ENCODE peak calls at places on chromosomes 11 and 22, in seven cellular contexts. One of them, this sample, is unnamed.

GRCh38 chr11:8719260-8720190 is 36.9 kb downstream of the RPL27A start:
- DNase-seq in NCI-H2081: no peak
- DNase-seq in esophagus squamous epithelium: no peak
- DNase-seq in fibroblast of lung: peak; percentile 91
- DNase-seq in NCI-H460: peak; percentile 9
- DNase-seq in upper lobe of right lung: no peak
- DNase-seq in effector memory CD8-positive, alpha-beta T cell: no peak
- DNase-seq in this sample: no peak

GRCh38 chr11:12042215-12042676 is 33.8 kb upstream of the DKK3 start:
- DNase-seq in NCI-H2081: no peak
- DNase-seq in esophagus squamous epithelium: no peak
- DNase-seq in fibroblast of lung: peak; percentile 91
- DNase-seq in NCI-H460: peak; percentile 27
- DNase-seq in upper lobe of right lung: no peak
- DNase-seq in effector memory CD8-positive, alpha-beta T cell: no peak
- DNase-seq in this sample: no peak

GRCh38 chr11:75796091-75796435 is 18.9 kb upstream of the UVRAG start:
- DNase-seq in NCI-H2081: no peak
- DNase-seq in esophagus squamous epithelium: no peak
- DNase-seq in fibroblast of lung: no peak
- DNase-seq in NCI-H460: no peak
- DNase-seq in upper lobe of right lung: no peak
- DNase-seq in effector memory CD8-positive, alpha-beta T cell: no peak
- DNase-seq in this sample: no peak

GRCh38 chr11:116793476-116794096 is 1.9 kb upstream of the APOA5 start:
- DNase-seq in NCI-H2081: no peak
- DNase-seq in esophagus squamous epithelium: no peak
- DNase-seq in fibroblast of lung: peak; percentile 34
- DNase-seq in NCI-H460: no peak
- DNase-seq in upper lobe of right lung: no peak
- DNase-seq in effector memory CD8-positive, alpha-beta T cell: no peak
- DNase-seq in this sample: no peak

GRCh38 chr11:1943977-1944376 is 3.2 kb upstream of the MRPL23 start:
- DNase-seq in NCI-H2081: no peak
- DNase-seq in esophagus squamous epithelium: no peak
- DNase-seq in fibroblast of lung: no peak
- DNase-seq in NCI-H460: no peak
- DNase-seq in upper lobe of right lung: peak; percentile 54
- DNase-seq in effector memory CD8-positive, alpha-beta T cell: no peak
- DNase-seq in this sample: no peak

GRCh38 chr11:44811841-44812448 is 85.2 kb downstream of the TSPAN18 start:
- DNase-seq in NCI-H2081: peak; percentile 22
- DNase-seq in esophagus squamous epithelium: no peak
- DNase-seq in fibroblast of lung: no peak
- DNase-seq in NCI-H460: no peak
- DNase-seq in upper lobe of right lung: peak; percentile 18
- DNase-seq in effector memory CD8-positive, alpha-beta T cell: no peak
- DNase-seq in this sample: no peak

GRCh38 chr22:30947821-30948454 is 20.6 kb downstream of the MORC2 start:
- DNase-seq in NCI-H2081: no peak
- DNase-seq in esophagus squamous epithelium: no peak
- DNase-seq in fibroblast of lung: peak; percentile 79
- DNase-seq in NCI-H460: peak; percentile 12
- DNase-seq in upper lobe of right lung: no peak
- DNase-seq in effector memory CD8-positive, alpha-beta T cell: no peak
- DNase-seq in this sample: no peak

GRCh38 chr11:292211-293121 is 3.5 kb downstream of the PGGHG start:
- DNase-seq in NCI-H2081: no peak
- DNase-seq in esophagus squamous epithelium: no peak
- DNase-seq in fibroblast of lung: no peak
- DNase-seq in NCI-H460: no peak
- DNase-seq in upper lobe of right lung: peak; percentile 64
- DNase-seq in effector memory CD8-positive, alpha-beta T cell: no peak
- DNase-seq in this sample: no peak

GRCh38 chr22:30920407-30920806 is 48.2 kb downstream of the MORC2 start:
- DNase-seq in NCI-H2081: peak; percentile 40
- DNase-seq in esophagus squamous epithelium: no peak
- DNase-seq in fibroblast of lung: peak; percentile 65
- DNase-seq in NCI-H460: peak; percentile 43
- DNase-seq in upper lobe of right lung: peak; percentile 88
- DNase-seq in effector memory CD8-positive, alpha-beta T cell: peak; percentile 81
- DNase-seq in this sample: peak; percentile 75

GRCh38 chr11:120883404-120884135 is 140.3 kb upstream of the TBCEL start:
- DNase-seq in NCI-H2081: no peak
- DNase-seq in esophagus squamous epithelium: no peak
- DNase-seq in fibroblast of lung: peak; percentile 23
- DNase-seq in NCI-H460: no peak
- DNase-seq in upper lobe of right lung: no peak
- DNase-seq in effector memory CD8-positive, alpha-beta T cell: no peak
- DNase-seq in this sample: peak; percentile 41

GRCh38 chr11:6438979-6439571 is 1.7 kb downstream of the HPX start:
- DNase-seq in NCI-H2081: peak; percentile 49
- DNase-seq in esophagus squamous epithelium: no peak
- DNase-seq in fibroblast of lung: peak; percentile 57
- DNase-seq in NCI-H460: peak; percentile 36
- DNase-seq in upper lobe of right lung: no peak
- DNase-seq in effector memory CD8-positive, alpha-beta T cell: peak; percentile 11
- DNase-seq in this sample: peak; percentile 68

GRCh38 chr11:26522912-26523610 is 49.0 kb downstream of the MUC15 start:
- DNase-seq in NCI-H2081: peak; percentile 1
- DNase-seq in esophagus squamous epithelium: no peak
- DNase-seq in fibroblast of lung: peak; percentile 28
- DNase-seq in NCI-H460: no peak
- DNase-seq in upper lobe of right lung: no peak
- DNase-seq in effector memory CD8-positive, alpha-beta T cell: no peak
- DNase-seq in this sample: peak; percentile 80

GRCh38 chr11:110912437-110912836 is 200.2 kb upstream of the ARHGAP20 start:
- DNase-seq in NCI-H2081: no peak
- DNase-seq in esophagus squamous epithelium: no peak
- DNase-seq in fibroblast of lung: no peak
- DNase-seq in NCI-H460: no peak
- DNase-seq in upper lobe of right lung: no peak
- DNase-seq in effector memory CD8-positive, alpha-beta T cell: no peak
- DNase-seq in this sample: no peak

GRCh38 chr11:797300-798092 is 585 bp downstream of the SLC25A22 start:
- DNase-seq in NCI-H2081: peak; percentile 90
- DNase-seq in esophagus squamous epithelium: no peak
- DNase-seq in fibroblast of lung: peak; percentile 85
- DNase-seq in NCI-H460: no peak
- DNase-seq in upper lobe of right lung: peak; percentile 88
- DNase-seq in effector memory CD8-positive, alpha-beta T cell: peak; percentile 79
- DNase-seq in this sample: peak; percentile 81

GRCh38 chr22:39179401-39179827 is 26.9 kb upstream of the CBX7 start:
- DNase-seq in NCI-H2081: no peak
- DNase-seq in esophagus squamous epithelium: no peak
- DNase-seq in fibroblast of lung: no peak
- DNase-seq in NCI-H460: no peak
- DNase-seq in upper lobe of right lung: no peak
- DNase-seq in effector memory CD8-positive, alpha-beta T cell: no peak
- DNase-seq in this sample: peak; percentile 90

GRCh38 chr11:117877120-117877784 is 794 bp upstream of the FXYD6 start:
- DNase-seq in NCI-H2081: no peak
- DNase-seq in esophagus squamous epithelium: no peak
- DNase-seq in fibroblast of lung: peak; percentile 60
- DNase-seq in NCI-H460: no peak
- DNase-seq in upper lobe of right lung: no peak
- DNase-seq in effector memory CD8-positive, alpha-beta T cell: no peak
- DNase-seq in this sample: peak; percentile 50

GRCh38 chr11:76798656-76799055 is 15.5 kb downstream of the TSKU start:
- DNase-seq in NCI-H2081: no peak
- DNase-seq in esophagus squamous epithelium: no peak
- DNase-seq in fibroblast of lung: no peak
- DNase-seq in NCI-H460: no peak
- DNase-seq in upper lobe of right lung: no peak
- DNase-seq in effector memory CD8-positive, alpha-beta T cell: no peak
- DNase-seq in this sample: no peak

GRCh38 chr11:114026355-114026754 is 33.2 kb upstream of the ZBTB16 start:
- DNase-seq in NCI-H2081: no peak
- DNase-seq in esophagus squamous epithelium: no peak
- DNase-seq in fibroblast of lung: peak; percentile 39
- DNase-seq in NCI-H460: no peak
- DNase-seq in upper lobe of right lung: no peak
- DNase-seq in effector memory CD8-positive, alpha-beta T cell: peak; percentile 20
- DNase-seq in this sample: peak; percentile 62

GRCh38 chr22:44577391-44578114 is 79.5 kb upstream of the RTL6 start:
- DNase-seq in NCI-H2081: no peak
- DNase-seq in esophagus squamous epithelium: no peak
- DNase-seq in fibroblast of lung: no peak
- DNase-seq in NCI-H460: no peak
- DNase-seq in upper lobe of right lung: peak; percentile 46
- DNase-seq in effector memory CD8-positive, alpha-beta T cell: no peak
- DNase-seq in this sample: peak; percentile 28

GRCh38 chr11:67120881-67121710 is 2.0 kb downstream of the KDM2A start:
- DNase-seq in NCI-H2081: no peak
- DNase-seq in esophagus squamous epithelium: no peak
- DNase-seq in fibroblast of lung: peak; percentile 58
- DNase-seq in NCI-H460: no peak
- DNase-seq in upper lobe of right lung: no peak
- DNase-seq in effector memory CD8-positive, alpha-beta T cell: no peak
- DNase-seq in this sample: no peak